ENCODE peak calls at places on chromosomes 4 and X, in eight cellular contexts. F, P, C, D, O, T, J and U are unnamed samples.

GRCh38 chr4:57110635-57111546 is 706 bp upstream of the IGFBP7 start:
- DNase-seq in F (no peak), P (no peak), C (no peak), D (no peak), O (peak), T (no peak), J (peak), U (peak)

GRCh38 chrX:143669395-143669794 is 33.5 kb upstream of the SLITRK4 start:
- DNase-seq in F (no peak), P (no peak), C (no peak), D (no peak), O (no peak), T (no peak), J (peak), U (no peak)

GRCh38 chr4:6779667-6780565 is 2.6 kb upstream of the KIAA0232 start:
- DNase-seq in F (no peak), P (no peak), C (no peak), D (no peak), O (no peak), T (no peak), J (no peak), U (peak)

GRCh38 chr4:46994007-46994405 is 625 bp upstream of the GABRA4 start:
- DNase-seq in F (no peak), P (no peak), C (no peak), D (no peak), O (no peak), T (no peak), J (no peak), U (peak)

GRCh38 chrX:112941209-112941788 is 100.7 kb upstream of the AMOT start:
- DNase-seq in F (no peak), P (no peak), C (no peak), D (no peak), O (no peak), T (no peak), J (no peak), U (no peak)

GRCh38 chr4:127881565-127881869 is 824 bp downstream of the PLK4 start:
- DNase-seq in F (no peak), P (no peak), C (no peak), D (no peak), O (no peak), T (no peak), J (no peak), U (no peak)

GRCh38 chrX:77779695-77780094 is 6.3 kb downstream of the ATRX start:
- DNase-seq in F (no peak), P (no peak), C (no peak), D (no peak), O (no peak), T (no peak), J (no peak), U (no peak)

GRCh38 chrX:46715997-46716396 is 42.9 kb downstream of the SLC9A7 start:
- DNase-seq in F (no peak), P (no peak), C (no peak), D (no peak), O (no peak), T (no peak), J (no peak), U (no peak)

GRCh38 chr4:42397256-42397634 is at the start of gene SHISA3:
- DNase-seq in F (no peak), P (no peak), C (no peak), D (peak), O (no peak), T (no peak), J (no peak), U (peak)

GRCh38 chr4:168475745-168476144 is 4.5 kb downstream of the DDX60L start:
- DNase-seq in F (no peak), P (peak), C (no peak), D (no peak), O (no peak), T (no peak), J (no peak), U (no peak)